ENCODE peak calls at places on chromosomes 1 and 21, in five cellular contexts. Q, Z, F, M and I are unnamed samples.

GRCh38 chr1:28538286-28538685 is 14.6 kb upstream of the TRNAU1AP start:
- DNase-seq in Z (no peak), Q (no peak), M (no peak), F (no peak), I (no peak)

GRCh38 chr1:80799457-80799856 is 1001.3 kb upstream of the ADGRL2 start:
- DNase-seq in Q (no peak), M (no peak), F (no peak), Z (no peak), I (no peak)

GRCh38 chr1:24964811-24965570 is 34.9 kb upstream of the RUNX3 start:
- DNase-seq in Q (peak), F (no peak), Z (no peak), M (no peak), I (no peak)

GRCh38 chr1:14881775-14882672 is 271.5 kb upstream of the TMEM51 start:
- DNase-seq in Z (no peak), Q (no peak), F (no peak), M (no peak), I (no peak)

GRCh38 chr1:237891979-237892378 is 1.3 kb upstream of the ZP4 start:
- DNase-seq in M (no peak), Q (no peak), F (no peak), Z (no peak), I (no peak)

GRCh38 chr21:45590246-45590725 is 48.0 kb upstream of the SLC19A1 start:
- DNase-seq in M (no peak), F (peak), Z (no peak), Q (peak), I (no peak)

GRCh38 chr1:207259391-207259790 is 62.1 kb upstream of the CD55 start:
- DNase-seq in F (no peak), M (no peak), Z (no peak), Q (no peak), I (no peak)

GRCh38 chr1:93344886-93345632 is 648 bp upstream of the DR1 start:
- DNase-seq in Q (no peak), F (no peak), M (no peak), Z (no peak), I (no peak)

GRCh38 chr1:111989531-111990025 is at the start of gene KCND3:
- DNase-seq in F (no peak), Q (peak), M (no peak), Z (no peak), I (no peak)

GRCh38 chr1:32159189-32159588 is 20.3 kb upstream of the TXLNA start:
- DNase-seq in Q (no peak), M (no peak), F (no peak), Z (no peak), I (no peak)

GRCh38 chr1:201714542-201715276 is 114.2 kb upstream of the IPO9 start:
- DNase-seq in M (peak), F (no peak), Q (peak), Z (peak), I (peak)

GRCh38 chr1:202807367-202807925 is 775 bp downstream of the KDM5B start:
- DNase-seq in Q (no peak), F (peak), M (no peak), Z (no peak), I (no peak)

GRCh38 chr1:50591598-50591997 is 168.4 kb upstream of the DMRTA2 start:
- DNase-seq in Q (no peak), F (no peak), M (no peak), Z (no peak), I (no peak)

GRCh38 chr1:11918779-11919519 is 7.3 kb downstream of the KIAA2013 start:
- DNase-seq in Z (no peak), F (no peak), Q (no peak), M (no peak), I (no peak)

GRCh38 chr1:236710328-236710892 is 24.1 kb downstream of the ACTN2 start:
- DNase-seq in F (no peak), Q (no peak), M (no peak), Z (no peak), I (no peak)

GRCh38 chr1:145999321-146000024 is 3.1 kb upstream of the TXNIP start:
- DNase-seq in Z (no peak), M (peak), Q (peak), F (no peak), I (peak)

GRCh38 chr1:195637474-195637873 is 970.8 kb downstream of the KCNT2 start:
- DNase-seq in Q (no peak), Z (no peak), M (no peak), F (no peak), I (no peak)

GRCh38 chr1:205849619-205850355 is at the start of gene PM20D1:
- DNase-seq in M (no peak), Z (peak), F (no peak), Q (peak), I (no peak)

GRCh38 chr1:232404981-232405380 is 225.0 kb downstream of the SIPA1L2 start:
- DNase-seq in Z (no peak), Q (no peak), F (no peak), M (no peak), I (no peak)

GRCh38 chr1:232274236-232274855 is 355.6 kb downstream of the SIPA1L2 start:
- DNase-seq in M (no peak), Q (no peak), Z (no peak), F (no peak), I (no peak)

GRCh38 chr21:32940079-32941014 is 85.4 kb upstream of the OLIG2 start:
- DNase-seq in Z (no peak), M (no peak), F (peak), Q (peak), I (no peak)

GRCh38 chr1:228013322-228014234 is 6.8 kb downstream of the WNT3A start:
- DNase-seq in M (no peak), F (no peak), Z (no peak), Q (peak), I (no peak)

GRCh38 chr1:162856260-162856659 is 4.7 kb downstream of the CCDC190 start:
- DNase-seq in Z (peak), Q (no peak), F (no peak), M (no peak), I (no peak)

GRCh38 chr1:208159542-208160258 is 84.5 kb downstream of the PLXNA2 start:
- DNase-seq in M (peak), Z (peak), F (no peak), Q (no peak), I (peak)

GRCh38 chr1:42282867-42283583 is 52.0 kb downstream of the FOXJ3 start:
- DNase-seq in Z (peak), Q (no peak), F (no peak), M (no peak), I (no peak)

GRCh38 chr1:152515454-152515823 is 1.2 kb downstream of the CRCT1 start:
- DNase-seq in Z (no peak), M (no peak), F (no peak), Q (no peak), I (no peak)

GRCh38 chr21:14901482-14901958 is 163.3 kb downstream of the NRIP1 start:
- DNase-seq in Q (no peak), Z (peak), M (no peak), F (no peak), I (no peak)

GRCh38 chr1:204151562-204152309 is at the start of gene ETNK2:
- DNase-seq in F (peak), Z (no peak), Q (peak), M (peak), I (no peak)

GRCh38 chr1:53362270-53362669 is 34.4 kb upstream of the LRP8 start:
- DNase-seq in M (no peak), Q (peak), Z (no peak), F (no peak), I (no peak)

GRCh38 chr1:5620997-5621396 is 371.2 kb downstream of the NPHP4 start:
- DNase-seq in M (no peak), Z (no peak), Q (peak), F (peak), I (no peak)

GRCh38 chr1:74420497-74420896 is 91.9 kb downstream of the LRRC53 start:
- DNase-seq in M (no peak), Q (no peak), F (no peak), Z (no peak), I (no peak)

GRCh38 chr1:21352586-21352985 is 62.3 kb upstream of the ECE1 start:
- DNase-seq in F (no peak), Q (no peak), Z (no peak), M (no peak), I (no peak)

GRCh38 chr1:165907256-165907857 is 79.9 kb downstream of the UCK2 start:
- DNase-seq in F (no peak), Q (no peak), M (no peak), Z (no peak), I (no peak)

GRCh38 chr1:27496604-27497155 is 6.7 kb upstream of the WASF2 start:
- DNase-seq in Z (no peak), F (no peak), Q (no peak), M (no peak), I (no peak)

GRCh38 chr1:211345719-211346118 is 19.1 kb downstream of the TRAF5 start:
- DNase-seq in Z (no peak), M (peak), F (no peak), Q (no peak), I (peak)

GRCh38 chr1:1432951-1433803 is 2.3 kb upstream of the VWA1 start:
- DNase-seq in Z (no peak), F (no peak), Q (peak), M (peak), I (peak)

GRCh38 chr1:1431006-1431844 is 4.3 kb upstream of the VWA1 start:
- DNase-seq in Z (no peak), Q (no peak), F (no peak), M (no peak), I (no peak)

GRCh38 chr21:31198575-31198974 is 145.5 kb downstream of the TIAM1 start:
- DNase-seq in F (no peak), Q (no peak), Z (no peak), M (peak), I (peak)

GRCh38 chr21:41926068-41926806 is 27.6 kb downstream of the C2CD2 start:
- DNase-seq in Q (peak), Z (no peak), F (no peak), M (no peak), I (no peak)